ENCODE peak calls at places on chromosomes 6 and 20, in ten cellular contexts. C is HS-27A; G is ELR; Z is psoas muscle; Q is cardiac muscle cell; T is stimulated activated CD4-positive, alpha-beta T cell treated with anti-CD3 and anti-CD28 coated beads, Interleukin-15, amount 100 ng/mL, for 1 hour; J is germinal center; U is activated naive CD4-positive, alpha-beta T cell; K is AG08396; X is GM12878. A is an unnamed sample.
A peak's percentile ranks its signal among the peaks of the same experiment; 100 is the strongest.

GRCh38 chr6:24340998-24341934 is 16.6 kb downstream of the DCDC2 start:
- DNase-seq in G (no peak), T (no peak), X (no peak), J (no peak), K (no peak), U (no peak), C (no peak), Z (no peak), Q (no peak), A (no peak)

GRCh38 chr20:12798286-12798685 is 210.5 kb upstream of the SPTLC3 start:
- DNase-seq in T (no peak), J (no peak), U (no peak), Q (no peak), X (no peak), K (no peak), G (no peak), Z (no peak), C (no peak), A (no peak)

GRCh38 chr6:76684881-76685280 is 612.4 kb upstream of the IMPG1 start:
- DNase-seq in J (no peak), U (no peak), K (no peak), Z (no peak), C (no peak), Q (peak; percentile 23), X (no peak), T (no peak), G (peak; percentile 10), A (no peak)

GRCh38 chr20:63413963-63414684 is 53.0 kb upstream of the CHRNA4 start:
- DNase-seq in K (no peak), U (no peak), Q (no peak), G (no peak), Z (no peak), J (no peak), C (no peak), X (no peak), T (no peak), A (no peak)

GRCh38 chr6:166618866-166619761 is 7.9 kb downstream of the RPS6KA2 start:
- DNase-seq in T (no peak), U (no peak), Z (no peak), K (no peak), X (no peak), J (no peak), C (no peak), Q (no peak), G (no peak), A (peak; percentile 65)

GRCh38 chr6:110185879-110186278 is 5.7 kb downstream of the CDC40 start:
- DNase-seq in J (no peak), U (no peak), Z (no peak), C (no peak), T (no peak), G (no peak), X (no peak), K (no peak), Q (no peak), A (no peak)

GRCh38 chr6:134882426-134883038 is 67.4 kb downstream of the ALDH8A1 start:
- DNase-seq in T (no peak), K (peak; percentile 53), G (peak; percentile 59), J (no peak), Z (peak; percentile 48), U (peak; percentile 49), Q (peak; percentile 57), X (no peak), C (peak; percentile 51), A (peak; percentile 73)

GRCh38 chr20:21234816-21235215 is 68.3 kb upstream of the XRN2 start:
- DNase-seq in G (no peak), Z (no peak), X (no peak), K (no peak), T (no peak), C (no peak), J (no peak), U (no peak), Q (no peak), A (no peak)

GRCh38 chr6:127518710-127519468 is at the start of gene MTCL3:
- DNase-seq in U (no peak), X (no peak), K (peak; percentile 27), C (no peak), Q (no peak), Z (no peak), G (peak; percentile 66), J (no peak), T (no peak), A (peak; percentile 17)

GRCh38 chr6:160139420-160139851 is 17.8 kb downstream of the SLC22A1 start:
- DNase-seq in X (no peak), Q (no peak), C (peak; percentile 60), Z (no peak), G (peak; percentile 98), J (no peak), T (no peak), U (no peak), K (peak; percentile 68), A (peak; percentile 71)

GRCh38 chr6:14874975-14875677 is 370.7 kb upstream of the JARID2 start:
- DNase-seq in U (no peak), X (no peak), Q (no peak), Z (no peak), K (no peak), J (no peak), T (no peak), C (no peak), G (no peak), A (no peak)

GRCh38 chr6:73236147-73236750 is 11.0 kb upstream of the KHDC1L start:
- DNase-seq in J (no peak), K (peak; percentile 74), Q (no peak), U (no peak), G (peak; percentile 97), T (no peak), C (peak; percentile 17), Z (no peak), X (no peak), A (peak; percentile 95)

GRCh38 chr6:46849361-46849690 is 56.1 kb downstream of the MEP1A start:
- DNase-seq in G (peak; percentile 44), Q (no peak), U (no peak), Z (no peak), K (no peak), C (no peak), X (no peak), J (no peak), T (no peak), A (no peak)

GRCh38 chr20:37558779-37559178 is 31.1 kb upstream of the BLCAP start:
- DNase-seq in Z (no peak), U (no peak), T (no peak), K (no peak), Q (no peak), G (no peak), X (no peak), J (no peak), C (no peak), A (no peak)

GRCh38 chr6:33746036-33746600 is 587 bp downstream of the IP6K3 start:
- DNase-seq in G (peak; percentile 72), X (no peak), U (no peak), Q (no peak), T (no peak), C (peak; percentile 43), J (no peak), K (peak; percentile 79), Z (peak; percentile 86), A (peak; percentile 53)

GRCh38 chr6:170135041-170135440 is 155.8 kb downstream of the DLL1 start:
- DNase-seq in J (no peak), U (no peak), T (no peak), K (no peak), X (no peak), Q (no peak), C (no peak), G (no peak), Z (no peak), A (no peak)

GRCh38 chr6:110178626-110179405 is 654 bp downstream of the WASF1 start:
- DNase-seq in Q (peak; percentile 72), X (no peak), C (peak; percentile 29), U (peak; percentile 50), G (peak; percentile 76), K (peak; percentile 45), Z (peak; percentile 34), T (peak; percentile 45), J (peak; percentile 61), A (peak; percentile 64)

GRCh38 chr6:20630136-20630535 is 95.9 kb downstream of the CDKAL1 start:
- DNase-seq in K (no peak), T (no peak), U (no peak), X (no peak), G (no peak), J (no peak), Z (no peak), C (no peak), Q (no peak), A (no peak)